ENCODE peak calls at places on chromosomes 13 and 19, in four cellular contexts. P is AG10803, F is WTC11, M is H9. X is an unnamed sample.

GRCh38 chr19:16013181-16013850 is 63.0 kb upstream of the TPM4 start:
- DNase-seq in P (no peak), F (no peak), M (no peak), X (no peak)

GRCh38 chr19:46350758-46351159 is 3.9 kb downstream of the PPP5C start:
- DNase-seq in P (no peak), F (no peak), M (no peak), X (no peak)

GRCh38 chr19:33703438-33703750 is 81.6 kb downstream of the CHST8 start:
- DNase-seq in P (no peak), F (no peak), M (no peak), X (no peak)

GRCh38 chr13:30499338-30499737 is 33.6 kb upstream of the HMGB1 start:
- DNase-seq in P (no peak), F (no peak), M (no peak), X (no peak)

GRCh38 chr13:27966641-27967202 is 2.4 kb downstream of the CDX2 start:
- DNase-seq in P (no peak), F (peak; percentile 77), M (peak; percentile 90), X (no peak)

GRCh38 chr13:97422118-97423054 is 11.6 kb upstream of the RAP2A start:
- DNase-seq in P (no peak), F (no peak), M (no peak), X (no peak)

GRCh38 chr13:27120811-27121210 is 50.8 kb downstream of the USP12 start:
- DNase-seq in P (peak; percentile 12), F (no peak), M (no peak), X (no peak)

GRCh38 chr13:30998548-30999140 is 66.2 kb downstream of the TEX26 start:
- DNase-seq in P (peak; percentile 58), F (no peak), M (no peak), X (no peak)

GRCh38 chr13:50213526-50213925 is 198.3 kb downstream of the KCNRG start:
- DNase-seq in P (no peak), F (no peak), M (no peak), X (no peak)

GRCh38 chr19:4584670-4585460 is 25.4 kb upstream of the SEMA6B start:
- DNase-seq in P (no peak), F (peak; percentile 60), M (no peak), X (no peak)

GRCh38 chr19:6092329-6093286 is 17.7 kb downstream of the RFX2 start:
- DNase-seq in P (peak; percentile 91), F (peak; percentile 68), M (peak; percentile 76), X (peak; percentile 88)

GRCh38 chr13:45092668-45093067 is 27.6 kb upstream of the GTF2F2 start:
- DNase-seq in P (peak; percentile 55), F (no peak), M (no peak), X (peak; percentile 47)

GRCh38 chr13:110212529-110212928 is 94.4 kb downstream of the COL4A1 start:
- DNase-seq in P (no peak), F (no peak), M (no peak), X (no peak)

GRCh38 chr19:15498910-15499309 is 9.4 kb upstream of the CYP4F22 start:
- DNase-seq in P (no peak), F (peak; percentile 30), M (peak; percentile 77), X (no peak)

GRCh38 chr13:40476175-40476958 is 190.1 kb downstream of the FOXO1 start:
- DNase-seq in P (peak; percentile 59), F (no peak), M (no peak), X (peak; percentile 51)

GRCh38 chr13:112733661-112734379 is 44.0 kb downstream of the ATP11A start:
- DNase-seq in P (no peak), F (peak; percentile 77), M (peak; percentile 84), X (no peak)

GRCh38 chr19:17737690-17738153 is 13.6 kb upstream of the FCHO1 start:
- DNase-seq in P (peak; percentile 15), F (no peak), M (no peak), X (no peak)

GRCh38 chr13:24500977-24501376 is 11.6 kb downstream of the PARP4 start:
- DNase-seq in P (peak; percentile 44), F (no peak), M (no peak), X (peak; percentile 20)

X was measured in AG08395.